ENCODE peak calls at places on chromosomes 13 and 19, in ten cellular contexts. One of them, this sample, is unnamed. For H3K4me1, the result is how much of the 10 kb centered on the place peaks cover.

GRCh38 chr19:3479819-3480215 is 508 bp downstream of the SMIM24 start:
- DNase-seq in thoracic aorta: no peak
- DNase-seq in body of pancreas: no peak
- DNase-seq in IMR-90: no peak
- DNase-seq in gastrocnemius medialis: no peak
- DNase-seq in pancreas: no peak
- DNase-seq in OCI-LY7: peak
- DNase-seq in breast epithelium: no peak
- DNase-seq in left ventricle myocardium inferior: no peak
- DNase-seq in Peyer's patch: peak
- DNase-seq in this sample: no peak

GRCh38 chr19:42010245-42011126 is 16.5 kb upstream of the ATP1A3 start:
- DNase-seq in thoracic aorta: no peak
- DNase-seq in body of pancreas: no peak
- DNase-seq in IMR-90: peak
- DNase-seq in gastrocnemius medialis: no peak
- DNase-seq in pancreas: no peak
- DNase-seq in OCI-LY7: peak
- DNase-seq in breast epithelium: no peak
- DNase-seq in left ventricle myocardium inferior: no peak
- DNase-seq in Peyer's patch: no peak
- DNase-seq in this sample: no peak

GRCh38 chr13:102881819-102882686 is 36.2 kb downstream of the ERCC5 start:
- DNase-seq in thoracic aorta: no peak
- DNase-seq in body of pancreas: no peak
- DNase-seq in IMR-90: no peak
- DNase-seq in gastrocnemius medialis: no peak
- DNase-seq in pancreas: no peak
- DNase-seq in OCI-LY7: no peak
- DNase-seq in breast epithelium: peak
- DNase-seq in left ventricle myocardium inferior: no peak
- DNase-seq in Peyer's patch: no peak
- DNase-seq in this sample: no peak

GRCh38 chr13:25806304-25806974 is 245.4 kb downstream of the SHISA2 start:
- DNase-seq in thoracic aorta: no peak
- DNase-seq in body of pancreas: no peak
- DNase-seq in IMR-90: no peak
- DNase-seq in gastrocnemius medialis: no peak
- DNase-seq in pancreas: no peak
- DNase-seq in OCI-LY7: no peak
- DNase-seq in breast epithelium: no peak
- DNase-seq in left ventricle myocardium inferior: no peak
- DNase-seq in Peyer's patch: no peak
- DNase-seq in this sample: no peak

GRCh38 chr13:54373211-54373610 is 1344.6 kb downstream of the OLFM4 start:
- DNase-seq in thoracic aorta: no peak
- DNase-seq in body of pancreas: no peak
- DNase-seq in IMR-90: no peak
- DNase-seq in gastrocnemius medialis: no peak
- DNase-seq in pancreas: no peak
- DNase-seq in OCI-LY7: no peak
- DNase-seq in breast epithelium: no peak
- DNase-seq in left ventricle myocardium inferior: no peak
- DNase-seq in Peyer's patch: no peak
- DNase-seq in this sample: no peak

GRCh38 chr19:32773126-32773525 is 53.6 kb downstream of the TDRD12 start:
- DNase-seq in thoracic aorta: no peak
- DNase-seq in body of pancreas: no peak
- DNase-seq in IMR-90: no peak
- DNase-seq in gastrocnemius medialis: no peak
- DNase-seq in pancreas: no peak
- DNase-seq in OCI-LY7: no peak
- DNase-seq in breast epithelium: no peak
- DNase-seq in left ventricle myocardium inferior: no peak
- DNase-seq in Peyer's patch: no peak
- DNase-seq in this sample: no peak

GRCh38 chr13:109669234-109669612 is 117.2 kb downstream of the IRS2 start:
- DNase-seq in thoracic aorta: no peak
- DNase-seq in body of pancreas: no peak
- DNase-seq in IMR-90: no peak
- DNase-seq in gastrocnemius medialis: no peak
- DNase-seq in pancreas: no peak
- DNase-seq in OCI-LY7: no peak
- DNase-seq in breast epithelium: no peak
- DNase-seq in left ventricle myocardium inferior: no peak
- DNase-seq in Peyer's patch: no peak
- DNase-seq in this sample: peak

GRCh38 chr13:35957174-35957867 is 173.9 kb downstream of the DCLK1 start:
- DNase-seq in thoracic aorta: no peak
- DNase-seq in body of pancreas: no peak
- DNase-seq in IMR-90: peak
- DNase-seq in gastrocnemius medialis: no peak
- DNase-seq in pancreas: no peak
- DNase-seq in OCI-LY7: no peak
- DNase-seq in breast epithelium: no peak
- DNase-seq in left ventricle myocardium inferior: no peak
- DNase-seq in Peyer's patch: no peak
- DNase-seq in this sample: no peak

GRCh38 chr19:44807162-44807561 is 1.7 kb upstream of the BCAM start:
- DNase-seq in thoracic aorta: no peak
- DNase-seq in body of pancreas: peak
- DNase-seq in IMR-90: no peak
- DNase-seq in gastrocnemius medialis: no peak
- DNase-seq in pancreas: no peak
- DNase-seq in OCI-LY7: no peak
- DNase-seq in breast epithelium: peak
- DNase-seq in left ventricle myocardium inferior: no peak
- DNase-seq in Peyer's patch: peak
- DNase-seq in this sample: peak

GRCh38 chr19:456547-457110 is 4.2 kb downstream of the SHC2 start:
- DNase-seq in thoracic aorta: no peak
- DNase-seq in body of pancreas: no peak
- DNase-seq in IMR-90: no peak
- DNase-seq in gastrocnemius medialis: no peak
- DNase-seq in pancreas: no peak
- DNase-seq in OCI-LY7: no peak
- DNase-seq in breast epithelium: no peak
- DNase-seq in left ventricle myocardium inferior: no peak
- DNase-seq in Peyer's patch: no peak
- DNase-seq in this sample: peak

GRCh38 chr19:55593096-55593772 is 6.1 kb downstream of the FIZ1 start:
- DNase-seq in thoracic aorta: no peak
- DNase-seq in body of pancreas: no peak
- DNase-seq in IMR-90: no peak
- DNase-seq in gastrocnemius medialis: no peak
- DNase-seq in pancreas: peak
- DNase-seq in OCI-LY7: no peak
- DNase-seq in breast epithelium: no peak
- DNase-seq in left ventricle myocardium inferior: no peak
- DNase-seq in Peyer's patch: no peak
- DNase-seq in this sample: no peak

GRCh38 chr19:55590109-55590508 is 9.2 kb downstream of the FIZ1 start:
- DNase-seq in thoracic aorta: no peak
- DNase-seq in body of pancreas: no peak
- DNase-seq in IMR-90: no peak
- DNase-seq in gastrocnemius medialis: no peak
- DNase-seq in pancreas: no peak
- DNase-seq in OCI-LY7: no peak
- DNase-seq in breast epithelium: no peak
- DNase-seq in left ventricle myocardium inferior: no peak
- DNase-seq in Peyer's patch: no peak
- DNase-seq in this sample: no peak

GRCh38 chr19:55590621-55591020 is 8.7 kb downstream of the FIZ1 start:
- DNase-seq in thoracic aorta: no peak
- DNase-seq in body of pancreas: no peak
- DNase-seq in IMR-90: no peak
- DNase-seq in gastrocnemius medialis: no peak
- DNase-seq in pancreas: peak
- DNase-seq in OCI-LY7: peak
- DNase-seq in breast epithelium: no peak
- DNase-seq in left ventricle myocardium inferior: no peak
- DNase-seq in Peyer's patch: no peak
- DNase-seq in this sample: no peak

GRCh38 chr19:55591555-55591954 is 7.8 kb downstream of the FIZ1 start:
- DNase-seq in thoracic aorta: no peak
- DNase-seq in body of pancreas: no peak
- DNase-seq in IMR-90: no peak
- DNase-seq in gastrocnemius medialis: no peak
- DNase-seq in pancreas: no peak
- DNase-seq in OCI-LY7: peak
- DNase-seq in breast epithelium: no peak
- DNase-seq in left ventricle myocardium inferior: no peak
- DNase-seq in Peyer's patch: no peak
- DNase-seq in this sample: no peak

GRCh38 chr19:55592391-55593090 is 6.8 kb downstream of the FIZ1 start:
- DNase-seq in thoracic aorta: no peak
- DNase-seq in body of pancreas: no peak
- DNase-seq in IMR-90: no peak
- DNase-seq in gastrocnemius medialis: no peak
- DNase-seq in pancreas: peak
- DNase-seq in OCI-LY7: no peak
- DNase-seq in breast epithelium: no peak
- DNase-seq in left ventricle myocardium inferior: no peak
- DNase-seq in Peyer's patch: no peak
- DNase-seq in this sample: no peak
- H3K4me3 ChIP-seq in thoracic aorta: no peak
- H3K4me3 ChIP-seq in body of pancreas: no peak
- H3K4me3 ChIP-seq in IMR-90: no peak
- H3K4me3 ChIP-seq in gastrocnemius medialis: no peak
- H3K4me3 ChIP-seq in pancreas: no peak
- H3K4me3 ChIP-seq in OCI-LY7: no peak
- H3K4me3 ChIP-seq in breast epithelium: no peak
- H3K4me3 ChIP-seq in left ventricle myocardium inferior: no peak
- H3K4me3 ChIP-seq in Peyer's patch: no peak
- H3K4me3 ChIP-seq in this sample: no peak

DNA sequence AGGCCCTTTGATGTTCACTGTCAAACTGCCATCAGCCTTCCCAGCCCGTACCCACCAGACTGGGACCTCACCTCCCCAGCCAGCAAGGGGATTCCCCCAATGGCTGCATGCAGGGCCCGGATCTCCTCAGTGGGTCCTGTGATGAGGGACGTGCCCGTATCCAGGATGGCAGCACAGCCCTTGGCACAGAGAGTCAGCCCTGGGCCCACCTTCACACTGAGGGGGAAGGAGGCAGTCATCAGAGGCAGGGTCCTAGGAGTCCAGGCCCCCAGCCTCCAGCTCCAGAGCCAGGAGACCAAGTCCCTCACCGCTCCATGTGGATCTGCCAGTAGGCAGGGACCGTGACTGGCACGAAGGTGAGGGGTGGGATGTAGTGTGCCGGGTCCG is 6.0 kb downstream of the NAPSA start:
- DNase-seq in thoracic aorta: no peak
- DNase-seq in body of pancreas: no peak
- DNase-seq in IMR-90: no peak
- DNase-seq in gastrocnemius medialis: no peak
- DNase-seq in pancreas: no peak
- DNase-seq in OCI-LY7: no peak
- DNase-seq in breast epithelium: no peak
- DNase-seq in left ventricle myocardium inferior: no peak
- DNase-seq in Peyer's patch: no peak
- DNase-seq in this sample: peak
- H3K4me1 ChIP-seq in thoracic aorta: under half
- H3K4me1 ChIP-seq in body of pancreas: under half
- H3K4me1 ChIP-seq in IMR-90: under half
- H3K4me1 ChIP-seq in gastrocnemius medialis: under half
- H3K4me1 ChIP-seq in pancreas: under half
- H3K4me1 ChIP-seq in OCI-LY7: half or more
- H3K4me1 ChIP-seq in breast epithelium: under half
- H3K4me1 ChIP-seq in left ventricle myocardium inferior: under half
- H3K4me1 ChIP-seq in Peyer's patch: under half
- H3K4me1 ChIP-seq in this sample: under half

DNA sequence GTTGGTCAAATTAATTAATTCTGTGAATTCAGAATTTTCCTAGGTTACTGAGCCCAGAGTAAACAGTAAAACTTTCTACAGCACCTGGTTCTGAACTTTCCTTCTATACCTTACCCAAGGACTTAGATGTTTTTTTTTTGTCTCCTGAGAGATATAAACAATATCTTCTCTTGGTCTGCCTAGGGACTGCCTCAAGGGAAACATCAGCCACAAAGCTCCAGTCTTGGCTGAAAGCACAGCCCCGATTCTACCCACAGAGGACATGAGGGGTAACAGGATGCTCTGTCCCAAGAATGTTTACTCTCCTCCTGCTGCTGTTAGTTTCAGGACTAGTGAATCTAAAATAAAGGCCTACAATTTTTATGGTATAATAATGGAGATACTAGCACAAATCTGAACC is 14.3 kb downstream of the CNMD start:
- DNase-seq in thoracic aorta: no peak
- DNase-seq in body of pancreas: no peak
- DNase-seq in IMR-90: no peak
- DNase-seq in gastrocnemius medialis: no peak
- DNase-seq in pancreas: no peak
- DNase-seq in OCI-LY7: no peak
- DNase-seq in breast epithelium: no peak
- DNase-seq in left ventricle myocardium inferior: no peak
- DNase-seq in Peyer's patch: no peak
- DNase-seq in this sample: no peak
- TF ChIP-seq CTCF in thoracic aorta: no peak
- TF ChIP-seq CTCF in body of pancreas: no peak
- TF ChIP-seq CTCF in IMR-90: no peak
- TF ChIP-seq CTCF in gastrocnemius medialis: no peak
- TF ChIP-seq CTCF in pancreas: no peak
- TF ChIP-seq CTCF in OCI-LY7: no peak
- TF ChIP-seq CTCF in breast epithelium: no peak
- TF ChIP-seq CTCF in left ventricle myocardium inferior: no peak
- TF ChIP-seq CTCF in Peyer's patch: no peak
- TF ChIP-seq CTCF in this sample: no peak

GRCh38 chr19:10760268-10760944 is 42.5 kb downstream of the DNM2 start:
- DNase-seq in thoracic aorta: no peak
- DNase-seq in body of pancreas: no peak
- DNase-seq in IMR-90: no peak
- DNase-seq in gastrocnemius medialis: no peak
- DNase-seq in pancreas: no peak
- DNase-seq in OCI-LY7: peak
- DNase-seq in breast epithelium: no peak
- DNase-seq in left ventricle myocardium inferior: no peak
- DNase-seq in Peyer's patch: peak
- DNase-seq in this sample: no peak

GRCh38 chr19:10761443-10762242 is 43.8 kb downstream of the DNM2 start:
- DNase-seq in thoracic aorta: no peak
- DNase-seq in body of pancreas: peak
- DNase-seq in IMR-90: no peak
- DNase-seq in gastrocnemius medialis: no peak
- DNase-seq in pancreas: no peak
- DNase-seq in OCI-LY7: no peak
- DNase-seq in breast epithelium: no peak
- DNase-seq in left ventricle myocardium inferior: no peak
- DNase-seq in Peyer's patch: peak
- DNase-seq in this sample: no peak

GRCh38 chr19:10756791-10757190 is 38.9 kb downstream of the DNM2 start:
- DNase-seq in thoracic aorta: no peak
- DNase-seq in body of pancreas: no peak
- DNase-seq in IMR-90: no peak
- DNase-seq in gastrocnemius medialis: no peak
- DNase-seq in pancreas: no peak
- DNase-seq in OCI-LY7: no peak
- DNase-seq in breast epithelium: no peak
- DNase-seq in left ventricle myocardium inferior: no peak
- DNase-seq in Peyer's patch: no peak
- DNase-seq in this sample: no peak

GRCh38 chr19:10756371-10756770 is 38.5 kb downstream of the DNM2 start:
- DNase-seq in thoracic aorta: no peak
- DNase-seq in body of pancreas: no peak
- DNase-seq in IMR-90: no peak
- DNase-seq in gastrocnemius medialis: no peak
- DNase-seq in pancreas: no peak
- DNase-seq in OCI-LY7: no peak
- DNase-seq in breast epithelium: no peak
- DNase-seq in left ventricle myocardium inferior: no peak
- DNase-seq in Peyer's patch: no peak
- DNase-seq in this sample: no peak

GRCh38 chr19:10758978-10759377 is 41.1 kb downstream of the DNM2 start:
- DNase-seq in thoracic aorta: no peak
- DNase-seq in body of pancreas: no peak
- DNase-seq in IMR-90: no peak
- DNase-seq in gastrocnemius medialis: no peak
- DNase-seq in pancreas: no peak
- DNase-seq in OCI-LY7: no peak
- DNase-seq in breast epithelium: no peak
- DNase-seq in left ventricle myocardium inferior: no peak
- DNase-seq in Peyer's patch: no peak
- DNase-seq in this sample: no peak
- H3K4me3 ChIP-seq in thoracic aorta: no peak
- H3K4me3 ChIP-seq in body of pancreas: no peak
- H3K4me3 ChIP-seq in IMR-90: no peak
- H3K4me3 ChIP-seq in gastrocnemius medialis: no peak
- H3K4me3 ChIP-seq in pancreas: no peak
- H3K4me3 ChIP-seq in OCI-LY7: peak
- H3K4me3 ChIP-seq in breast epithelium: no peak
- H3K4me3 ChIP-seq in left ventricle myocardium inferior: no peak
- H3K4me3 ChIP-seq in Peyer's patch: no peak
- H3K4me3 ChIP-seq in this sample: no peak

This sample was measured in right lobe of liver.